ENCODE peak calls at places on chromosomes 13 and 19, in nine cellular contexts. G is CD8-positive, alpha-beta memory T cell; F is HL-60; N is left cardiac atrium; V is globus pallidus; L is NCI-H345; S is GDM1; B is RWPE2; C is HT-29. Z is an unnamed sample.

GRCh38 chr13:40764587-40765403 is 6.2 kb downstream of the MRPS31 start:
- DNase-seq in G (no peak), F (no peak), N (no peak), V (no peak), L (no peak), S (no peak), B (no peak), C (no peak), Z (no peak)

GRCh38 chr13:110758195-110758594 is 44.7 kb downstream of the ING1 start:
- DNase-seq in G (no peak), F (no peak), N (no peak), V (no peak), L (no peak), S (no peak), B (no peak), C (no peak), Z (no peak)

GRCh38 chr13:102003848-102004570 is 397.8 kb downstream of the FGF14 start:
- DNase-seq in G (no peak), F (no peak), N (no peak), V (no peak), L (peak; percentile 47), S (no peak), B (no peak), C (no peak), Z (no peak)

GRCh38 chr13:61151062-61151461 is 264.6 kb downstream of the PCDH20 start:
- DNase-seq in G (no peak), F (no peak), N (no peak), V (no peak), L (no peak), S (no peak), B (no peak), C (no peak), Z (no peak)

GRCh38 chr13:59494560-59494970 is 669.2 kb downstream of the DIAPH3 start:
- DNase-seq in G (no peak), F (no peak), N (peak; percentile 27), V (no peak), L (no peak), S (no peak), B (no peak), C (no peak), Z (no peak)

GRCh38 chr13:27139565-27139964 is 32.0 kb downstream of the USP12 start:
- DNase-seq in G (no peak), F (no peak), N (no peak), V (no peak), L (no peak), S (no peak), B (no peak), C (no peak), Z (no peak)

GRCh38 chr19:45507864-45508680 is 793 bp downstream of the VASP start:
- DNase-seq in G (peak; percentile 41), F (no peak), N (peak; percentile 64), V (no peak), L (peak; percentile 60), S (no peak), B (peak; percentile 85), C (peak; percentile 60), Z (no peak)

GRCh38 chr13:103187621-103188020 is 121.4 kb upstream of the SLC10A2 start:
- DNase-seq in G (no peak), F (no peak), N (no peak), V (peak; percentile 6), L (no peak), S (no peak), B (no peak), C (peak; percentile 19), Z (no peak)

GRCh38 chr19:16851031-16851712 is 22.0 kb downstream of the SIN3B start:
- DNase-seq in G (no peak), F (no peak), N (no peak), V (no peak), L (no peak), S (no peak), B (no peak), C (no peak), Z (no peak)

GRCh38 chr19:37362733-37363132 is 8.2 kb upstream of the ZNF527 start:
- DNase-seq in G (no peak), F (no peak), N (no peak), V (no peak), L (peak; percentile 9), S (no peak), B (no peak), C (peak; percentile 31), Z (no peak)

Z was measured in immature natural killer cell.